ENCODE peak calls at places on chromosome 20, in seven cellular contexts. I is stimulated activated CD8-positive, alpha-beta memory T cell treated with anti-CD3 and anti-CD28 coated beads, Interleukin-4, amount 100 ng/mL, for 24 hours; A is astrocyte; W is hepatocyte; Q is adrenal gland; L is stimulated activated CD4-positive, alpha-beta T cell treated with anti-CD3 and anti-CD28 coated beads, Interleukin-2, amount 100 ng/mL, for 48 hours; F is foreskin keratinocyte. T is an unnamed sample.

GRCh38 chr20:2576317-2576727 is 39.9 kb downstream of the TMC2 start:
- DNase-seq in I (no peak), A (no peak), W (no peak), Q (peak), L (no peak), F (no peak), T (no peak)

GRCh38 chr20:49323622-49324238 is 45.9 kb upstream of the ZNFX1 start:
- DNase-seq in I (no peak), A (peak), W (peak), Q (peak), L (no peak), F (peak), T (peak)

GRCh38 chr20:41879151-41879550 is 261.0 kb upstream of the CHD6 start:
- DNase-seq in I (no peak), A (no peak), W (no peak), Q (no peak), L (no peak), F (no peak), T (no peak)

GRCh38 chr20:61263938-61264337 is 11.9 kb downstream of the CDH4 start:
- DNase-seq in I (no peak), A (no peak), W (no peak), Q (no peak), L (no peak), F (no peak), T (no peak)

GRCh38 chr20:50680106-50680960 is 11.0 kb downstream of the RIPOR3 start:
- DNase-seq in I (no peak), A (peak), W (peak), Q (no peak), L (no peak), F (no peak), T (no peak)

GRCh38 chr20:56722042-56722441 is 92.9 kb downstream of the TFAP2C start:
- DNase-seq in I (no peak), A (no peak), W (no peak), Q (peak), L (no peak), F (no peak), T (peak)

GRCh38 chr20:48828734-48829460 is 1.1 kb upstream of the PREX1 start:
- DNase-seq in I (no peak), A (no peak), W (no peak), Q (no peak), L (no peak), F (no peak), T (no peak)

GRCh38 chr20:40535816-40536215 is 153.2 kb downstream of the MAFB start:
- DNase-seq in I (no peak), A (no peak), W (no peak), Q (no peak), L (no peak), F (no peak), T (no peak)

GRCh38 chr20:38091447-38092216 is 58.1 kb downstream of the RPRD1B start:
- DNase-seq in I (no peak), A (no peak), W (no peak), Q (no peak), L (no peak), F (no peak), T (no peak)

GRCh38 chr20:1783245-1783644 is 112.0 kb upstream of the SIRPA start:
- DNase-seq in I (no peak), A (no peak), W (no peak), Q (no peak), L (no peak), F (no peak), T (no peak)

GRCh38 chr20:49853640-49854039 is 41.0 kb downstream of the SLC9A8 start:
- DNase-seq in I (no peak), A (peak), W (peak), Q (peak), L (no peak), F (peak), T (no peak)

GRCh38 chr20:25233016-25233772 is 14.7 kb upstream of the PYGB start:
- DNase-seq in I (no peak), A (peak), W (peak), Q (no peak), L (no peak), F (peak), T (no peak)

GRCh38 chr20:58177799-58178198 is 50.7 kb downstream of the ANKRD60 start:
- DNase-seq in I (no peak), A (no peak), W (no peak), Q (no peak), L (no peak), F (no peak), T (no peak)

GRCh38 chr20:400121-400450 is 8.0 kb upstream of the RBCK1 start:
- DNase-seq in I (no peak), A (no peak), W (no peak), Q (no peak), L (no peak), F (no peak), T (no peak)

GRCh38 chr20:36311141-36311853 is 5.2 kb downstream of the DLGAP4 start:
- DNase-seq in I (no peak), A (no peak), W (no peak), Q (peak), L (no peak), F (no peak), T (no peak)

GRCh38 chr20:63352811-63353221 is 8.3 kb downstream of the CHRNA4 start:
- DNase-seq in I (no peak), A (no peak), W (no peak), Q (no peak), L (no peak), F (no peak), T (no peak)

GRCh38 chr20:4082406-4083102 is 67.2 kb upstream of the RNF24 start:
- DNase-seq in I (no peak), A (peak), W (peak), Q (peak), L (peak), F (peak), T (no peak)

T was measured in NCI-H1694 treated with DMSO at 0.1 percent for 48 hours.